ENCODE peak calls at places on chromosomes 11 and 22, in nine cellular contexts. Z is anterior cingulate cortex; C is bronchial epithelial cell; T is fibroblast of pulmonary artery; M is Ammon's horn; B is CD8-positive, alpha-beta T cell; Y is AG08396; D is EL; J is mucosa of descending colon. P is an unnamed sample.

GRCh38 chr11:1845571-1846452 is 7.0 kb downstream of the TNNI2 start:
- DNase-seq in M (no peak), Y (no peak), J (no peak), C (no peak), Z (no peak), D (no peak), B (no peak), T (no peak), P (no peak)

GRCh38 chr11:93085097-93085496 is 112.7 kb downstream of the SLC36A4 start:
- DNase-seq in D (no peak), Y (peak; percentile 30), J (no peak), M (peak; percentile 31), Z (no peak), T (no peak), C (no peak), B (no peak), P (no peak)

GRCh38 chr11:61892085-61892370 is 683 bp upstream of the FADS3 start:
- DNase-seq in Y (no peak), C (no peak), Z (no peak), T (no peak), D (no peak), M (no peak), J (no peak), B (no peak), P (no peak)

GRCh38 chr11:66715346-66716085 is 13.5 kb downstream of the SPTBN2 start:
- DNase-seq in Z (no peak), M (no peak), Y (no peak), D (no peak), C (no peak), B (no peak), T (no peak), J (no peak), P (no peak)

GRCh38 chr11:33699515-33700424 is 856 bp downstream of the C11orf91 start:
- DNase-seq in T (no peak), B (no peak), J (peak; percentile 66), Y (no peak), M (no peak), C (no peak), D (no peak), Z (no peak), P (no peak)

GRCh38 chr11:45853616-45854219 is 6.4 kb downstream of the CRY2 start:
- DNase-seq in M (peak; percentile 61), D (no peak), Y (no peak), Z (no peak), T (no peak), C (no peak), J (no peak), B (no peak), P (no peak)

GRCh38 chr11:65419460-65419772 is 3.2 kb upstream of the NEAT1 start:
- DNase-seq in Z (no peak), J (no peak), Y (no peak), C (no peak), B (no peak), D (no peak), T (no peak), M (no peak), P (no peak)

GRCh38 chr22:19761500-19762314 is 1.1 kb downstream of the TBX1 start:
- DNase-seq in Z (no peak), B (no peak), J (no peak), D (no peak), C (peak; percentile 31), T (no peak), Y (no peak), M (no peak), P (no peak)

GRCh38 chr11:79428406-79428805 is 12.4 kb downstream of the TENM4 start:
- DNase-seq in Y (no peak), J (no peak), T (no peak), D (no peak), M (no peak), Z (no peak), B (no peak), C (no peak), P (no peak)

GRCh38 chr11:20274031-20274430 is 89.5 kb upstream of the HTATIP2 start:
- DNase-seq in Z (no peak), Y (no peak), B (no peak), D (no peak), C (no peak), J (no peak), M (no peak), T (no peak), P (no peak)

GRCh38 chr11:47886096-47886495 is 37.9 kb upstream of the NUP160 start:
- DNase-seq in B (no peak), T (peak; percentile 84), M (no peak), Y (peak; percentile 65), J (peak; percentile 20), D (peak; percentile 72), C (peak; percentile 20), Z (no peak), P (peak; percentile 87)

GRCh38 chr11:705646-706438 is at the start of gene EPS8L2:
- DNase-seq in M (no peak), C (peak; percentile 35), B (no peak), J (peak; percentile 87), Z (no peak), D (peak; percentile 29), T (no peak), Y (no peak), P (no peak)

GRCh38 chr22:46865052-46865434 is 102.6 kb downstream of the TBC1D22A start:
- DNase-seq in M (no peak), T (no peak), C (no peak), Z (no peak), D (no peak), B (no peak), J (peak; percentile 36), Y (no peak), P (no peak)

GRCh38 chr11:62930157-62930556 is 9.0 kb upstream of the CHRM1 start:
- DNase-seq in M (no peak), C (no peak), B (no peak), Y (peak; percentile 3), T (no peak), D (no peak), J (no peak), Z (no peak), P (no peak)

GRCh38 chr11:80779907-80780615 is 1339.2 kb upstream of the TENM4 start:
- DNase-seq in M (no peak), J (no peak), Y (no peak), Z (no peak), C (no peak), B (no peak), T (no peak), D (no peak), P (no peak)

GRCh38 chr11:76542436-76542835 is 97.6 kb downstream of the EMSY start:
- DNase-seq in J (no peak), Y (no peak), M (no peak), T (no peak), B (no peak), Z (no peak), D (no peak), C (no peak), P (no peak)

GRCh38 chr11:12411806-12412727 is 34.7 kb downstream of the PARVA start:
- DNase-seq in D (peak; percentile 99), Y (peak; percentile 79), J (peak; percentile 65), Z (no peak), M (peak; percentile 57), C (peak; percentile 93), B (no peak), T (peak; percentile 91), P (peak; percentile 82)

GRCh38 chr11:74493816-74494630 is 499 bp upstream of the LIPT2 start:
- DNase-seq in Z (no peak), B (no peak), Y (peak; percentile 50), J (peak; percentile 28), D (peak; percentile 73), M (no peak), C (peak; percentile 97), T (no peak), P (no peak)

GRCh38 chr22:23064381-23065068 is 5.8 kb upstream of the GNAZ start:
- DNase-seq in C (no peak), B (no peak), T (no peak), D (no peak), Z (no peak), Y (no peak), M (no peak), J (no peak), P (no peak)

GRCh38 chr11:33899383-33900037 is 7.6 kb upstream of the LMO2 start:
- DNase-seq in J (peak; percentile 58), T (peak; percentile 91), C (peak; percentile 67), D (peak; percentile 74), M (peak; percentile 83), Y (peak; percentile 72), B (no peak), Z (no peak), P (peak; percentile 98)

GRCh38 chr11:74678041-74678440 is 53.2 kb downstream of the CHRDL2 start:
- DNase-seq in B (no peak), T (no peak), M (peak; percentile 1), Z (no peak), C (no peak), J (no peak), D (no peak), Y (no peak), P (no peak)

GRCh38 chr11:86978247-86978646 is 23.1 kb upstream of the FZD4 start:
- DNase-seq in T (peak; percentile 39), C (no peak), D (no peak), J (no peak), M (no peak), Z (no peak), B (no peak), Y (no peak), P (no peak)

GRCh38 chr11:114080219-114080618 is 20.7 kb downstream of the ZBTB16 start:
- DNase-seq in Z (no peak), C (peak; percentile 68), Y (no peak), B (no peak), J (no peak), D (no peak), M (peak; percentile 65), T (peak; percentile 73), P (peak; percentile 80)

GRCh38 chr22:23196165-23196564 is 15.9 kb downstream of the BCR start:
- DNase-seq in M (no peak), T (no peak), C (no peak), Z (no peak), B (no peak), J (no peak), Y (no peak), D (no peak), P (no peak)

GRCh38 chr22:24406322-24407277 is 20.8 kb upstream of the ADORA2A start:
- DNase-seq in Y (no peak), Z (no peak), T (no peak), B (no peak), D (no peak), M (no peak), J (no peak), C (no peak), P (no peak)

GRCh38 chr22:38873469-38874411 is 1.7 kb upstream of the CBX6 start:
- DNase-seq in T (no peak), Z (no peak), M (no peak), C (peak; percentile 97), D (no peak), B (peak; percentile 41), Y (no peak), J (no peak), P (no peak)

GRCh38 chr22:42275176-42275575 is 4.7 kb upstream of the TCF20 start:
- DNase-seq in M (no peak), D (no peak), Y (no peak), J (no peak), C (no peak), B (no peak), T (no peak), Z (no peak), P (no peak)

GRCh38 chr11:3106736-3107524 is 49.7 kb upstream of the CARS1 start:
- DNase-seq in M (no peak), Z (no peak), C (no peak), B (no peak), T (no peak), Y (no peak), D (no peak), J (no peak), P (no peak)

GRCh38 chr11:75562836-75563484 is 907 bp downstream of the SERPINH1 start:
- DNase-seq in C (peak; percentile 44), M (no peak), D (peak; percentile 83), Y (peak; percentile 46), Z (no peak), T (peak; percentile 70), J (peak; percentile 27), B (no peak), P (peak; percentile 72)

GRCh38 chr11:119684361-119685072 is 44.5 kb downstream of the NECTIN1 start:
- DNase-seq in D (peak; percentile 81), B (no peak), J (no peak), Z (no peak), C (peak; percentile 88), Y (peak; percentile 78), T (peak; percentile 57), M (no peak), P (peak; percentile 65)

GRCh38 chr11:106137061-106137460 is 59.6 kb downstream of the AASDHPPT start:
- DNase-seq in D (peak; percentile 28), J (no peak), C (peak; percentile 52), Z (no peak), Y (no peak), T (peak; percentile 19), B (no peak), M (no peak), P (no peak)